ENCODE peak calls at places on chromosomes 2 and 18, in six cellular contexts. One of them, this sample, is unnamed.

GRCh38 chr2:190382851-190383250 is 25.3 kb upstream of the MFSD6 start:
- DNase-seq in posterior vena cava: no peak
- DNase-seq in foreskin fibroblast: no peak
- DNase-seq in heart left ventricle: no peak
- DNase-seq in retinal pigment epithelial cell: no peak
- DNase-seq in mammary epithelial cell: peak
- DNase-seq in this sample: no peak

GRCh38 chr2:213475433-213475832 is 191.2 kb downstream of the SPAG16 start:
- DNase-seq in retinal pigment epithelial cell: no peak
- DNase-seq in heart left ventricle: no peak
- DNase-seq in mammary epithelial cell: no peak
- DNase-seq in posterior vena cava: no peak
- DNase-seq in foreskin fibroblast: no peak
- DNase-seq in this sample: no peak

GRCh38 chr2:239951825-239952224 is 73.3 kb downstream of the NDUFA10 start:
- DNase-seq in heart left ventricle: no peak
- DNase-seq in posterior vena cava: peak
- DNase-seq in foreskin fibroblast: no peak
- DNase-seq in retinal pigment epithelial cell: no peak
- DNase-seq in mammary epithelial cell: no peak
- DNase-seq in this sample: peak

GRCh38 chr18:12703096-12703567 is 290 bp downstream of the PSMG2 start:
- DNase-seq in mammary epithelial cell: no peak
- DNase-seq in posterior vena cava: no peak
- DNase-seq in heart left ventricle: no peak
- DNase-seq in retinal pigment epithelial cell: no peak
- DNase-seq in foreskin fibroblast: no peak
- DNase-seq in this sample: no peak

GRCh38 chr18:47075098-47075883 is 39.9 kb upstream of the ELOA2 start:
- DNase-seq in retinal pigment epithelial cell: no peak
- DNase-seq in mammary epithelial cell: peak
- DNase-seq in foreskin fibroblast: peak
- DNase-seq in heart left ventricle: no peak
- DNase-seq in posterior vena cava: no peak
- DNase-seq in this sample: no peak

GRCh38 chr2:230929381-230930148 is 4.5 kb upstream of the GPR55 start:
- DNase-seq in mammary epithelial cell: no peak
- DNase-seq in posterior vena cava: peak
- DNase-seq in heart left ventricle: peak
- DNase-seq in foreskin fibroblast: no peak
- DNase-seq in retinal pigment epithelial cell: no peak
- DNase-seq in this sample: no peak

GRCh38 chr2:191888400-191889166 is 41.7 kb upstream of the CAVIN2 start:
- DNase-seq in heart left ventricle: no peak
- DNase-seq in retinal pigment epithelial cell: no peak
- DNase-seq in foreskin fibroblast: no peak
- DNase-seq in mammary epithelial cell: no peak
- DNase-seq in posterior vena cava: no peak
- DNase-seq in this sample: no peak

GRCh38 chr2:231351648-231352047 is 43.9 kb upstream of the B3GNT7 start:
- DNase-seq in posterior vena cava: no peak
- DNase-seq in heart left ventricle: no peak
- DNase-seq in retinal pigment epithelial cell: no peak
- DNase-seq in mammary epithelial cell: no peak
- DNase-seq in foreskin fibroblast: no peak
- DNase-seq in this sample: no peak

GRCh38 chr2:72098935-72099334 is 48.7 kb downstream of the CYP26B1 start:
- DNase-seq in posterior vena cava: peak
- DNase-seq in mammary epithelial cell: no peak
- DNase-seq in heart left ventricle: no peak
- DNase-seq in retinal pigment epithelial cell: no peak
- DNase-seq in foreskin fibroblast: no peak
- DNase-seq in this sample: no peak